ENCODE peak calls at places on chromosomes 5 and 9, in ten cellular contexts. V is HCT116; H is CD4-positive, alpha-beta memory T cell; M is CD8-positive, alpha-beta T cell; D is kidney; A is transverse colon; U is upper lobe of right lung; I is osteoblast; N is aorta; F is fibroblast of lung. T is an unnamed sample.
A peak's percentile ranks its signal among the peaks of the same experiment; 100 is the strongest.

GRCh38 chr9:135887585-135888050 is 19.7 kb downstream of the CAMSAP1 start:
- DNase-seq in V (no peak), D (no peak), N (no peak), U (no peak), A (no peak), F (no peak), M (peak; percentile 58), H (peak; percentile 67), I (peak; percentile 37), T (peak; percentile 29)

GRCh38 chr9:14769235-14769580 is 46.7 kb upstream of the CER1 start:
- DNase-seq in M (no peak), V (peak; percentile 10), I (no peak), N (no peak), A (no peak), F (peak; percentile 18), H (no peak), U (no peak), D (no peak), T (no peak)

GRCh38 chr5:10521466-10522223 is 42.2 kb upstream of the ANKRD33B start:
- DNase-seq in F (no peak), I (no peak), H (no peak), A (no peak), D (peak; percentile 15), U (no peak), N (peak; percentile 55), M (no peak), V (peak; percentile 27), T (no peak)

GRCh38 chr5:127833999-127834953 is 131.1 kb downstream of the CCDC192 start:
- DNase-seq in U (no peak), F (peak; percentile 30), A (no peak), I (no peak), V (no peak), N (no peak), D (no peak), M (no peak), H (no peak), T (no peak)

GRCh38 chr9:79012561-79012960 is 559.2 kb upstream of the TLE4 start:
- DNase-seq in M (no peak), N (no peak), A (no peak), F (peak; percentile 78), H (no peak), I (no peak), U (no peak), V (no peak), D (no peak), T (no peak)

GRCh38 chr9:115229496-115229895 is 111.5 kb upstream of the TNC start:
- DNase-seq in F (peak; percentile 37), H (no peak), A (no peak), D (no peak), M (no peak), I (no peak), U (no peak), V (peak; percentile 27), N (no peak), T (no peak)

GRCh38 chr9:127485995-127486394 is 34.7 kb downstream of the LRSAM1 start:
- DNase-seq in A (no peak), I (peak; percentile 80), U (no peak), F (no peak), M (no peak), V (no peak), D (no peak), H (no peak), N (no peak), T (no peak)

GRCh38 chr5:179378116-179378440 is 32.8 kb upstream of the ADAMTS2 start:
- DNase-seq in F (no peak), D (peak; percentile 51), H (no peak), A (no peak), N (no peak), I (no peak), M (no peak), U (no peak), V (no peak), T (no peak)

GRCh38 chr9:17005085-17005484 is 129.8 kb upstream of the CNTLN start:
- DNase-seq in H (no peak), M (no peak), U (no peak), I (peak; percentile 90), V (no peak), N (peak; percentile 79), A (peak; percentile 60), D (peak; percentile 75), F (peak; percentile 47), T (no peak)

GRCh38 chr9:81150016-81150625 is 539.2 kb downstream of the TLE1 start:
- DNase-seq in I (no peak), F (peak; percentile 73), A (no peak), D (no peak), V (no peak), U (no peak), M (no peak), N (no peak), H (no peak), T (no peak)

GRCh38 chr5:114055810-114056476 is 305.9 kb upstream of the KCNN2 start:
- DNase-seq in D (no peak), M (no peak), F (peak; percentile 2), N (peak; percentile 75), I (peak; percentile 31), H (no peak), A (no peak), U (no peak), V (no peak), T (peak; percentile 63)

DNA sequence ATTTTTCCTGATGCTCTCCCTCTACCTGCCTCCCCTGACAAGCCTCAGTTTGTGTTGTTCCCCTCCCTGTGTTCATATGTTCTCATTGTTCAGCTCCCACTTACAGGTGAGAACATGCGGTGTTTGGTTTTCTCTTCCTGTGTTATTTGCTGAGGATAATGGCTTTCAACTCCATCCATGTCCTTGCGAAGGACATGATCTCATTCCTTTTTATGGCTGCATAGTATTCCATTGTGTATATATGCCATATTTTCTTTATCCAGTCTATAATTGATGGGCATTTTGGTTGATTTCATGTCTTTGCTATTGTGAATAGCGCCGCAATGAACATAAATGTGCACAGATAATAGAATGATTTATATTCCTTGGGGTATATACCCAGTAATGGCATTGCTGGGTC is 77.5 kb upstream of the FAM170A start:
- DNase-seq in V (no peak), M (no peak), U (no peak), F (no peak), A (no peak), I (no peak), N (no peak), H (no peak), D (no peak), T (no peak)
- H3K27ac ChIP-seq in V (no peak overlapping the region), M (no peak overlapping the region), U (no peak overlapping the region), F (no peak overlapping the region), A (no peak overlapping the region), I (no peak overlapping the region), N (no peak overlapping the region), H (no peak overlapping the region), D (no peak overlapping the region), T (no peak overlapping the region)

GRCh38 chr5:154129868-154130267 is 60.7 kb upstream of the GALNT10 start:
- DNase-seq in V (no peak), D (no peak), M (no peak), I (no peak), F (no peak), U (no peak), A (no peak), N (no peak), H (no peak), T (no peak)

GRCh38 chr5:154132718-154133307 is 57.7 kb upstream of the GALNT10 start:
- DNase-seq in F (no peak), V (no peak), M (no peak), H (no peak), D (no peak), U (no peak), N (no peak), A (no peak), I (no peak), T (no peak)

GRCh38 chr5:154131817-154132216 is 58.7 kb upstream of the GALNT10 start:
- DNase-seq in H (no peak), F (no peak), U (no peak), A (no peak), V (no peak), M (no peak), I (no peak), D (no peak), N (no peak), T (no peak)

GRCh38 chr5:154133591-154133990 is 56.9 kb upstream of the GALNT10 start:
- DNase-seq in H (no peak), D (no peak), M (no peak), N (no peak), A (no peak), V (no peak), U (no peak), I (no peak), F (no peak), T (no peak)

GRCh38 chr5:154129013-154129412 is 61.5 kb upstream of the GALNT10 start:
- DNase-seq in A (no peak), D (no peak), N (no peak), I (no peak), M (no peak), F (no peak), U (no peak), V (no peak), H (no peak), T (no peak)
- H3K4me3 ChIP-seq in A (no peak overlapping the region), D (no peak overlapping the region), N (no peak overlapping the region), I (no peak overlapping the region), M (no peak overlapping the region), F (no peak overlapping the region), U (no peak overlapping the region), V (no peak overlapping the region), H (no peak overlapping the region), T (no peak overlapping the region)

GRCh38 chr9:137678202-137678601 is 59.4 kb downstream of the EHMT1 start:
- DNase-seq in U (peak; percentile 30), M (no peak), A (no peak), D (no peak), F (no peak), V (no peak), H (no peak), N (no peak), I (peak; percentile 34), T (no peak)
- H3K4me1 ChIP-seq in U (peaks cover 27% of the 10 kb centered on the region), M (peaks cover 18% of the 10 kb centered on the region), A (peaks cover 5% of the 10 kb centered on the region), D (peaks cover 6% of the 10 kb centered on the region), F (peaks cover 2% of the 10 kb centered on the region), V (no peaks in the 10 kb centered on the region), H (peaks cover 23% of the 10 kb centered on the region), N (no peaks in the 10 kb centered on the region), I (peaks cover 5% of the 10 kb centered on the region), T (peaks cover 25% of the 10 kb centered on the region)

GRCh38 chr9:23630488-23630887 is 195.6 kb downstream of the ELAVL2 start:
- DNase-seq in I (no peak), F (no peak), M (no peak), A (no peak), U (no peak), N (no peak), H (no peak), D (no peak), V (no peak), T (no peak)

GRCh38 chr9:23638837-23639426 is 187.1 kb downstream of the ELAVL2 start:
- DNase-seq in V (no peak), F (peak; percentile 79), I (no peak), U (no peak), M (no peak), D (no peak), N (no peak), A (no peak), H (no peak), T (no peak)

GRCh38 chr9:23635276-23635675 is 190.8 kb downstream of the ELAVL2 start:
- DNase-seq in U (no peak), A (no peak), N (no peak), I (no peak), M (no peak), F (peak; percentile 47), V (no peak), H (no peak), D (no peak), T (no peak)

GRCh38 chr9:23638011-23638410 is 188.0 kb downstream of the ELAVL2 start:
- DNase-seq in A (no peak), M (no peak), I (no peak), V (no peak), F (no peak), H (no peak), U (no peak), N (no peak), D (no peak), T (no peak)

GRCh38 chr9:23636199-23636598 is 189.8 kb downstream of the ELAVL2 start:
- DNase-seq in N (no peak), A (no peak), M (no peak), H (no peak), U (no peak), F (no peak), D (no peak), I (no peak), V (no peak), T (no peak)
- H3K27ac ChIP-seq in N (no peak overlapping the region), A (no peak overlapping the region), M (no peak overlapping the region), H (no peak overlapping the region), U (no peak overlapping the region), F (no peak overlapping the region), D (no peak overlapping the region), I (no peak overlapping the region), V (no peak overlapping the region), T (no peak overlapping the region)